ENCODE peak calls at places on chromosome 21, in four cellular contexts. F is GM23338, T is uterus, P is upper lobe of left lung. C is an unnamed sample.

GRCh38 chr21:20997308-20997632 is 939 bp upstream of the NCAM2 start:
- DNase-seq in F (peak), T (no peak), P (peak), C (no peak)

GRCh38 chr21:25464275-25464674 is 143.0 kb downstream of the MRPL39 start:
- DNase-seq in F (no peak), T (no peak), P (no peak), C (no peak)

GRCh38 chr21:19490481-19490880 is 1086.9 kb upstream of the TMPRSS15 start:
- DNase-seq in F (no peak), T (no peak), P (no peak), C (no peak)

GRCh38 chr21:27379381-27379780 is 412.5 kb upstream of the ADAMTS5 start:
- DNase-seq in F (no peak), T (no peak), P (no peak), C (no peak)

GRCh38 chr21:32806810-32807386 is 35.3 kb upstream of the PAXBP1 start:
- DNase-seq in F (no peak), T (no peak), P (no peak), C (no peak)

GRCh38 chr21:32772281-32773047 is 909 bp upstream of the PAXBP1 start:
- DNase-seq in F (peak), T (peak), P (no peak), C (no peak)

GRCh38 chr21:31554511-31555022 is 104.9 kb upstream of the SOD1 start:
- DNase-seq in F (peak), T (no peak), P (no peak), C (no peak)

GRCh38 chr21:38323721-38324591 is 67.2 kb downstream of the KCNJ15 start:
- DNase-seq in F (peak), T (no peak), P (no peak), C (no peak)

GRCh38 chr21:25582888-25583287 is 24.4 kb downstream of the MRPL39 start:
- DNase-seq in F (no peak), T (no peak), P (no peak), C (no peak)

DNA sequence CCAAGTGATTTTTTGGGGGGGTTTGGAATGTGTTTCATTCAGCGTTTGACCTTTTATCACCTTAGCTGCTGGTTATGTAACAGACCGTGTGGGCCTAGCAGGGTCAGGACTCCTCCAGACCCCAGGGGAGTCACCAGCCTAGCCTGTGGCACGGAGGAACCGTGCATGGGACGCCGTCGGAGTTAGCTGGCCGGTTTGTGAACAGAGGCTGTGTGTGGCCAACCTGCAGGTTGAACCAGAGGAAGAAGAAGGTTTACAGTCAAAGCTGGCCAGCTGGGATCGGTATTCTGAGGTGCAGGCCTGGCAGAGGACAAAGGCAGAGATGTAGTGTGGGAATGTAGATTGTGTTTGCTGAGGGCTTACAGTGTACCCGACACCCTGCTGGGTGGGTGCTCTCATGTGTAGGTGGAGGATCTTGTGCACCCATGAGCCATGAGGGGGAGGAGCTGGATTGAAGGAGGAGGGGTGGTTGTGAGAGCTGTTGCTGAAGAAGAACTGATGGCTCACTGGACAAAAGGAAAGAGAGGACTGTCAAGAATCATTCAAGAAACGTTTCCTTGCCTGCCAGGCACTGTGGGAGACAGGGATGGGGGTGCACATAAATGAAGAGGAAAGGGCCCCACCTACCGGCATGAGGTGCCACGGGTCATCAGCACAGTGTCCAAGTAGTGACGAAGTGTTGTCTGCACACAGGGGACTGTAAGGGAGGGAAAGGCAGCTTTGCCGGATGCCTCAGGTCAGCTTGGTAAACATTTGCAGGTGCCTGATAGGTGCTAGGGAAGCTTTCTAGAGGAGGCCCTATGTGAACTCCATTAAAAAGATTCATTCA is 40.0 kb upstream of the PWP2 start:
- DNase-seq in F (no peak), T (no peak), P (no peak), C (no peak)
- H3K27ac ChIP-seq in F (no peak), T (no peak), P (no peak), C (no peak)

GRCh38 chr21:44838951-44839350 is 21.1 kb upstream of the SUMO3 start:
- DNase-seq in F (no peak), T (no peak), P (no peak), C (no peak)
- H3K27ac ChIP-seq in F (no peak), T (no peak), P (no peak), C (no peak)

GRCh38 chr21:41641821-41642368 is 125.0 kb downstream of the RIPK4 start:
- DNase-seq in F (no peak), T (peak), P (no peak), C (peak)
- H3K27ac ChIP-seq in F (no peak), T (peak), P (peak), C (peak)

GRCh38 chr21:15219866-15220265 is 155.1 kb upstream of the NRIP1 start:
- DNase-seq in F (no peak), T (no peak), P (no peak), C (no peak)
- H3K27ac ChIP-seq in F (no peak), T (no peak), P (no peak), C (no peak)

DNA sequence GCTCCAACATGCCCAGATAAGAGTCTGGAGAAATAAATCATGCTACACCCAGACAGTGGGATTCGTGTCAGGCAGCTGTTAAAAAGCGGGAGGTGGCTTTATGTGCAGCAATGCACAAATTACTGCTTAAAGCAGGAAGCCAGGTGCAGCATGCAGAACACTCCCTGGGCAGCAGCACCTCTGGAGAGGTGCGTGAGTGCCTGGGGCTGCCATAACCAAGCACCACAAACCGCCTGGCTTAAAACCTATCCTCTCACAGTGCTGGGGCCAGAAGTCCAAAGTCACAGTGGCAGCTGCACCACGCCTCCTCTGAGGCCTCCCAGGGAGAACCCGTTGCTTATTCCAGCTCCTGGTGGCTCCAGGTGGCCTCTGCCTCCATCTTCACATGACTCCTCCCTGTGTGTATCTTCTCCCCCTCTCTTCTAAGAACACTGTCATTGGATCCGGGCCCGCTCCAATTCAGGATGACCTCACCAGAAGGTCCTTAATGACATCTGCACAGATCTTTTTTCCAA is 115.6 kb downstream of the SIK1 start:
- DNase-seq in F (no peak), T (no peak), P (no peak), C (no peak)
- H3K27ac ChIP-seq in F (no peak), T (no peak), P (no peak), C (no peak)

DNA sequence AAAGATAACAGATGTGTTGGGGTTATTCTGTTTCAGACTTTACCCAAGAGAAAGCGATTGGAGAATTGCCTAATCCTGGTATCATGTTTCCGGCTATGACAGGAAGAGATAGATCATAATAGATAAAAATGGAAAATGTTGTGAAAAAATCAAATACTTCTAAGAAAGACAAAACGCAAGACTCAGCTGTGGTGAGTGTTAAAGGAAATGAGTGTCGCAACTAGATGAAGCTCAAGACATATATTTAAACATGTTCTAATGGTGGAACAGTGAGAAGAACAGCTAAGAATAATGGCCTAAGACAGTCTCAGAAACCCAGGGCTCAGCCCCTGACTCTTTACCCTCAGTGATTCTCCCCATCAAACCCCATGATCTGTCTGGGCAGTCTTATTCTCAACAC is 426.7 kb upstream of the RUNX1 start:
- DNase-seq in F (no peak), T (no peak), P (no peak), C (no peak)
- H3K27ac ChIP-seq in F (no peak), T (no peak), P (peak), C (peak)

DNA sequence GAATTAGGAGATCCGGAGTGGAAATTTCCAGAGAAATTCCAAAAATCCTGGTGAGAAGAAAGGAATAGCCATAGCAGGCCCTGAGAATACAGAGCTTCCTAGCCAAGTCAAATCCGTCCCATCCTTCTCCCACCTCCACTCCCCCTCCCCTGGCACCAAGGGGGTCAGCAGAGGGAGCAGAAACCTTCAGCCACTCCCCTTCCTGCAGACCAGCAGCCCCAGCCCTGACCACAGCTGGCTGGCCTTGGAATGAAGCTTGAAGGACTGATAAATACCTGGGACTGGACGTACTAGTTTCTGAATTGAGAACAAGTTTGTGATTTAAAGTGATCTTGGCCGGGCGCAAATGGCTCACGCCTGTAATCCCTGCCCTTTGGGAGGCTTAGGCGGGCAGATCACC is 13.8 kb upstream of the RIPPLY3 start:
- DNase-seq in F (peak), T (no peak), P (no peak), C (no peak)
- H3K27ac ChIP-seq in F (no peak), T (no peak), P (no peak), C (no peak)

GRCh38 chr21:46190491-46191131 is 6.4 kb upstream of the SPATC1L start:
- DNase-seq in F (no peak), T (no peak), P (no peak), C (no peak)

GRCh38 chr21:46189213-46189958 is 5.1 kb upstream of the SPATC1L start:
- DNase-seq in F (no peak), T (no peak), P (no peak), C (no peak)

GRCh38 chr21:46188226-46189212 is 4.3 kb upstream of the SPATC1L start:
- DNase-seq in F (peak), T (peak), P (no peak), C (no peak)

GRCh38 chr21:46191257-46191685 is 7.0 kb upstream of the SPATC1L start:
- DNase-seq in F (no peak), T (peak), P (no peak), C (no peak)

DNA sequence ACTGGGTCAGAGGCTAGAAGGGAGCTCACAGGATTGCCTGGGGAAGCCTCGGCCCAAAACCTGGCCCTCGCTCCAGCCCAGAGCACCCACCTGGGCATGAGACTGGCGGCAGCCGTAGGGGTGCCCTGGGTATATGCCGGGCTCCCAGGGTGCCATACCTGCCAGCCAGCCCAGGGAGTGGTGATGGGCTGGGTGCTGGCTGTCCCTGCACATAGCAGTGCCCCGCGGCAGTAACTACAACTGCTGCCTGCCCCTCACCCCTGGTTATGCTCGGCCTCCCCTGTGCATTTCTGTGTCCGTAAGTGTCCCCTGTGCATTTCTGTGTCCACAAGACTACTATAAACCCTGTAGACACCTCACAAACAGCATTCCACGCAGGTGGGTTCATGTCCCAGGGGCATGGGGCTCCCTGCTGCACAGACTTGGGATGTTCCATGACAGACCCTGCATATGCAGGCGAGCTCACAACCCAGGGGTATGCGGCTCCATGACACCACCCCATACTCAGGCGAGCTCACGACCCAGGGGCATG is 5.8 kb upstream of the SPATC1L start:
- DNase-seq in F (no peak), T (no peak), P (no peak), C (no peak)
- H3K27ac ChIP-seq in F (no peak), T (peak), P (peak), C (no peak)